ENCODE peak calls at places on chromosome 3, in six cellular contexts. K, I, D, U, A and J are unnamed samples.
A peak's percentile ranks its signal among the peaks of the same experiment; 100 is the strongest.

GRCh38 chr3:16905704-16906103 is 20.9 kb downstream of the PLCL2 start:
- DNase-seq in A (no peak), U (no peak), K (no peak), I (no peak), D (no peak), J (no peak)

GRCh38 chr3:23442598-23443383 is 239.7 kb downstream of the UBE2E2 start:
- DNase-seq in U (no peak), D (no peak), I (no peak), K (peak; percentile 59), A (no peak), J (no peak)

GRCh38 chr3:42707620-42708355 is 5.2 kb upstream of the HHATL start:
- DNase-seq in A (no peak), D (no peak), K (no peak), I (no peak), U (no peak), J (no peak)

GRCh38 chr3:23723153-23723552 is 82.6 kb upstream of the UBE2E1 start:
- DNase-seq in K (no peak), U (no peak), I (no peak), D (no peak), A (no peak), J (no peak)

GRCh38 chr3:57227930-57228733 is 603 bp downstream of the APPL1 start:
- DNase-seq in U (peak; percentile 20), D (no peak), K (peak; percentile 41), I (peak; percentile 66), A (peak; percentile 26), J (peak; percentile 34)

GRCh38 chr3:140378571-140379340 is 299.1 kb upstream of the TRIM42 start:
- DNase-seq in K (no peak), D (no peak), A (no peak), I (no peak), U (no peak), J (no peak)

GRCh38 chr3:31176045-31176444 is 281.6 kb upstream of the GADL1 start:
- DNase-seq in U (no peak), K (no peak), A (no peak), I (no peak), D (no peak), J (no peak)

GRCh38 chr3:164450276-164450905 is 627.9 kb downstream of the SI start:
- DNase-seq in A (no peak), D (no peak), K (no peak), I (no peak), U (no peak), J (no peak)

GRCh38 chr3:136197159-136197715 is 1.1 kb upstream of the MSL2 start:
- DNase-seq in U (no peak), D (no peak), K (no peak), A (no peak), I (no peak), J (no peak)

GRCh38 chr3:45917146-45917885 is 25.9 kb upstream of the CXCR6 start:
- DNase-seq in K (no peak), A (no peak), D (no peak), U (no peak), I (no peak), J (no peak)

GRCh38 chr3:170290194-170290593 is 67.3 kb upstream of the SKIL start:
- DNase-seq in I (no peak), U (no peak), A (no peak), D (no peak), K (no peak), J (no peak)

GRCh38 chr3:50650018-50650417 is 24.7 kb upstream of the DOCK3 start:
- DNase-seq in U (no peak), D (no peak), I (no peak), K (no peak), A (no peak), J (no peak)

GRCh38 chr3:111329370-111329769 is 212.6 kb upstream of the CD96 start:
- DNase-seq in I (no peak), A (no peak), K (no peak), U (no peak), D (no peak), J (no peak)

GRCh38 chr3:108296239-108296638 is at the start of gene HHLA2:
- DNase-seq in U (no peak), K (peak; percentile 13), D (no peak), A (peak; percentile 40), I (no peak), J (no peak)

GRCh38 chr3:64832098-64832497 is 144.3 kb upstream of the ADAMTS9 start:
- DNase-seq in D (no peak), K (no peak), A (no peak), U (no peak), I (no peak), J (peak; percentile 12)

GRCh38 chr3:50160561-50160983 is 5.4 kb downstream of the SEMA3F start:
- DNase-seq in I (peak; percentile 42), U (no peak), K (no peak), D (no peak), A (no peak), J (no peak)

GRCh38 chr3:125313060-125313635 is 62.0 kb downstream of the ZNF148 start:
- DNase-seq in U (no peak), K (peak; percentile 79), I (no peak), A (no peak), D (no peak), J (no peak)

GRCh38 chr3:194292331-194292730 is 58.8 kb downstream of the CPN2 start:
- DNase-seq in U (no peak), D (no peak), I (no peak), A (no peak), K (no peak), J (no peak)

GRCh38 chr3:169940486-169941181 is 26.0 kb upstream of the SEC62 start:
- DNase-seq in U (no peak), A (no peak), D (no peak), I (no peak), K (no peak), J (no peak)

GRCh38 chr3:186536883-186537553 is 7.2 kb downstream of the CRYGS start:
- DNase-seq in A (no peak), D (no peak), K (peak; percentile 15), U (no peak), I (peak; percentile 13), J (no peak)

DNA sequence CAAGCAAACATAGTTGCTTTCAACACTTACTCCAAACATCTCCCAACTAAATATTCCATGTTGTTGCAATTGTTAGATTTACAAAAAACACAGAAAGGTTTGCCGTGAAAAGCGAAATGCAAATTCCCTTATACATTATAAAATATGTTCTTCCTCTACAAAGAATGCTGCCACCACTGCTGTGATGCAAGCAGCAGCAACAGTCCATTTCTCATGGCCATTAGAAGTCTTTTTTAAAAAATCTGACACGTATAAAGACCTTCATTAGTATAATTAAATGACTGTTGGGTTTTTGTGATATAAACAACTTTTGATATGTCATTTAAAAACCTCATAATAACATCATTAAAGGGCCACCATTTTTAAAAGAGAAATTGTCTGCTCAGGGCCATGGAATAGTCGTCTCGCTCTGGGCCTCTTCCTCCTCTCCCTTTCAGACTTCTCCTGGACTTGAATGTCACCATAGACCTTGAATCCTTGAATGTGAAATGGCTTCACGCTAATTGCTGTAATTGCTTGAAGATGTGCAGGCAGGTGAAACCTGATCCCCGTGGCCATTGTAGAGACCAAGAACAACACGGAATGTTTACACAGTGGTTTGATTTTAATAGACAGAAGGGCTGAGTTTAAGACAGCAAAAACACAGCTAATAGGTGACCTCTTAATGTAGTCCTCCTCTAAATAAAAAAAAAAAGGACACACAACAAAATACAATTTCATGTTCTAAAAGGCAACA is 450.4 kb downstream of the FOXP1 start:
- DNase-seq in I (no peak), A (no peak), K (no peak), D (no peak), U (no peak), J (no peak)
- H3K27ac ChIP-seq in I (no peak overlapping the region), A (peak overlapping the region; percentile 5), K (no peak overlapping the region), D (no peak overlapping the region), U (no peak overlapping the region), J (no peak overlapping the region)

GRCh38 chr3:174815750-174816149 is 43.4 kb upstream of the NAALADL2 start:
- DNase-seq in K (no peak), I (no peak), A (no peak), U (no peak), D (no peak), J (no peak)
- H3K27ac ChIP-seq in K (no peak overlapping the region), I (no peak overlapping the region), A (no peak overlapping the region), U (no peak overlapping the region), D (no peak overlapping the region), J (no peak overlapping the region)

GRCh38 chr3:71350998-71351397 is 232.5 kb downstream of the FOXP1 start:
- DNase-seq in D (no peak), I (no peak), U (no peak), A (no peak), K (no peak), J (no peak)

GRCh38 chr3:71341721-71342120 is 241.8 kb downstream of the FOXP1 start:
- DNase-seq in A (no peak), D (no peak), U (no peak), K (peak; percentile 91), I (peak; percentile 54), J (no peak)

GRCh38 chr3:71348001-71348632 is 235.4 kb downstream of the FOXP1 start:
- DNase-seq in U (no peak), K (no peak), D (no peak), A (no peak), I (no peak), J (no peak)

GRCh38 chr3:71348831-71349230 is 234.7 kb downstream of the FOXP1 start:
- DNase-seq in K (no peak), U (no peak), I (no peak), D (no peak), A (no peak), J (no peak)

DNA sequence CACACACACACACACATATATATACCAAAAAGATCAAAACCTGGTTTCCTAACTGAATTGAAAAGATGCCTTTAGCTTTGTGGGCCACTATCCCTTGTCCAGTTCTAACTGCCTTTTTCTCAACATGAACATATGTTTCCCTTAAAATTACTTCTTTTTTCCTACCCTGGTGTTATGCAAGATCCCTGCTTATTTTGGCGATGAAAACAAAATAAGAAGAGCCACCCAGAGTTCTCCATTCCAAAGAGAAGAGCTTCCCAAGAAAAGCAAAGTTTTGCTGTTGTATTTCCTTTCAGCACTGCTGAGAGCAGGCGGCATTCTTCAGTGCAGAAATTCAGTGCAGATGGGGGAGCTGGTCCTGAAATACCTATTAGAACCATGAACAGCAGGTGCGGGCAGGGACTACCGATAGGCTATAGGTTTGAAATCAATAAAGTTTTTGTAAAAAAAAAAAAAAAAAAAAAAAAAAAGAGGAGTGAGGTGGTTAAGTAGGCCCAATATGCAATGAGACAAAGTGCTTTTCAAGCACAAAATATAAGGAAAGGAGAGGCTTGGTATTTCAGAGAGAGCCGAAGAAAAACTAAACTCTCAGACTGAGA is 238.0 kb downstream of the FOXP1 start:
- DNase-seq in D (no peak), A (no peak), U (no peak), I (no peak), K (peak; percentile 29), J (no peak)
- H3K27ac ChIP-seq in D (no peak overlapping the region), A (no peak overlapping the region), U (no peak overlapping the region), I (no peak overlapping the region), K (no peak overlapping the region), J (no peak overlapping the region)

GRCh38 chr3:154584041-154584440 is 154.1 kb upstream of the GPR149 start:
- DNase-seq in A (peak; percentile 12), U (no peak), D (no peak), I (no peak), K (no peak), J (no peak)
- H3K27ac ChIP-seq in A (no peak overlapping the region), U (no peak overlapping the region), D (no peak overlapping the region), I (no peak overlapping the region), K (no peak overlapping the region), J (no peak overlapping the region)

DNA sequence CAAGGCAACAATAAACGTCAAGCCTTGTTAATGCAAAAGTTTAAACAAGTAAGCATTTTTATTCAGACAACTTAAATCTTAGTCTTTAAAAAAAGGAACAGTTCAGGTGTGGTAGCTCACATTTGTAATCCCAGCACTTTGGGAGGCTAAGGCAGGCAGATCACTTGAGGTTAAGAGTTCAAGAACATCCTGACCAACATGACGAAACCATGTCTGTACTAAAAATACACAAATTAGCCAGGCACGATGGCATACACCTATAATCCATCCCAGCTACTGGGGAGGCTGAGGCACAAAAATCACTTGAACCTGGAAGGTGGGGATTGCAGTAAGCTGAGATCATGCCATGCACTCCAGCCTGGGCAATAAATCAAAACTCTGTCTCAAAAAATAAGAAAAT is 19.9 kb downstream of the ZBTB20 start:
- DNase-seq in U (no peak), A (no peak), I (no peak), K (no peak), D (no peak), J (no peak)
- H3K27ac ChIP-seq in U (no peak overlapping the region), A (no peak overlapping the region), I (no peak overlapping the region), K (no peak overlapping the region), D (no peak overlapping the region), J (no peak overlapping the region)